ENCODE peak calls at places on chromosomes 2 and 18, in four cellular contexts. D, V, X and I are unnamed samples.

GRCh38 chr18:4751523-4751922 is 296.4 kb upstream of the DLGAP1 start:
- DNase-seq in X (no peak), D (no peak), V (no peak), I (no peak)

GRCh38 chr2:10493636-10494281 is 45.6 kb upstream of the ODC1 start:
- DNase-seq in V (no peak), D (peak; percentile 85), X (no peak), I (peak; percentile 83)

GRCh38 chr2:81513328-81513727 is 1208.8 kb upstream of the LRRTM1 start:
- DNase-seq in X (no peak), V (no peak), D (no peak), I (no peak)

GRCh38 chr2:82395531-82395930 is 2063.5 kb downstream of the SUCLG1 start:
- DNase-seq in V (no peak), X (no peak), D (no peak), I (no peak)

GRCh38 chr2:74009577-74009976 is 24.9 kb downstream of the TET3 start:
- DNase-seq in D (no peak), V (no peak), X (no peak), I (peak; percentile 48)

GRCh38 chr18:63319383-63320040 is at the start of gene BCL2:
- DNase-seq in X (no peak), D (no peak), V (no peak), I (no peak)

GRCh38 chr2:84701880-84702279 is 179.0 kb downstream of the TRABD2A start:
- DNase-seq in D (no peak), X (no peak), V (no peak), I (no peak)

GRCh38 chr2:148882051-148882450 is 7.0 kb downstream of the KIF5C start:
- DNase-seq in D (no peak), V (no peak), X (no peak), I (no peak)

GRCh38 chr2:21165350-21165749 is 41.6 kb downstream of the TDRD15 start:
- DNase-seq in V (no peak), D (no peak), X (no peak), I (no peak)

GRCh38 chr2:216796096-216796840 is 63.6 kb downstream of the TNP1 start:
- DNase-seq in D (no peak), X (no peak), V (no peak), I (no peak)

GRCh38 chr2:45145073-45145899 is 136.0 kb upstream of the SIX2 start:
- DNase-seq in X (peak; percentile 47), V (no peak), D (no peak), I (no peak)

GRCh38 chr2:109674894-109675534 is 60.9 kb downstream of the SOWAHC start:
- DNase-seq in X (no peak), V (no peak), D (no peak), I (no peak)

GRCh38 chr2:232316382-232317190 is 62.0 kb upstream of the ALPP start:
- DNase-seq in X (no peak), V (no peak), D (no peak), I (no peak)

GRCh38 chr2:19408592-19408991 is 50.2 kb upstream of the OSR1 start:
- DNase-seq in V (no peak), X (no peak), D (no peak), I (no peak)

GRCh38 chr2:167504061-167504460 is 615.8 kb downstream of the XIRP2 start:
- DNase-seq in D (no peak), X (no peak), V (no peak), I (no peak)

GRCh38 chr2:20443276-20443920 is 3.5 kb upstream of the RHOB start:
- DNase-seq in V (no peak), X (no peak), D (peak; percentile 64), I (no peak)

GRCh38 chr2:6780765-6781274 is 84.9 kb downstream of the CMPK2 start:
- DNase-seq in X (no peak), V (no peak), D (peak; percentile 73), I (no peak)

GRCh38 chr2:196195302-196195701 is 23.9 kb upstream of the STK17B start:
- DNase-seq in X (no peak), V (no peak), D (no peak), I (no peak)

GRCh38 chr2:70141754-70142589 is 48.8 kb downstream of the C2orf42 start:
- DNase-seq in X (no peak), V (no peak), D (no peak), I (peak; percentile 87)

GRCh38 chr2:201132518-201132917 is 16.6 kb downstream of the CFLAR start:
- DNase-seq in D (no peak), V (no peak), X (no peak), I (no peak)

GRCh38 chr2:98025481-98026037 is 29.8 kb upstream of the TMEM131 start:
- DNase-seq in X (no peak), V (no peak), D (no peak), I (no peak)

GRCh38 chr18:6960656-6961055 is 156.9 kb downstream of the LAMA1 start:
- DNase-seq in D (no peak), X (no peak), V (no peak), I (no peak)

GRCh38 chr2:67215636-67216035 is 181.5 kb upstream of the ETAA1 start:
- DNase-seq in D (no peak), V (no peak), X (no peak), I (no peak)

GRCh38 chr2:132384491-132385186 is 32.0 kb upstream of the GPR39 start:
- DNase-seq in V (no peak), X (no peak), D (no peak), I (no peak)

GRCh38 chr2:133431289-133431688 is 137.0 kb downstream of the NCKAP5 start:
- DNase-seq in D (no peak), X (no peak), V (no peak), I (no peak)

GRCh38 chr2:170157025-170157684 is 20.8 kb upstream of the MYO3B start:
- DNase-seq in X (no peak), D (no peak), V (no peak), I (no peak)

GRCh38 chr2:158931577-158931976 is 36.9 kb upstream of the TANC1 start:
- DNase-seq in X (no peak), V (no peak), D (no peak), I (no peak)

GRCh38 chr18:15165048-15165447 is 417.1 kb downstream of the ANKRD30B start:
- DNase-seq in X (no peak), V (no peak), D (no peak), I (no peak)

GRCh38 chr18:11487390-11487789 is 122.0 kb upstream of the SLC35G4 start:
- DNase-seq in V (no peak), D (no peak), X (no peak), I (no peak)

GRCh38 chr2:178246696-178247095 is 52.4 kb downstream of the OSBPL6 start:
- DNase-seq in V (no peak), D (no peak), X (no peak), I (no peak)

GRCh38 chr18:31657823-31658669 is 26.3 kb downstream of the B4GALT6 start:
- DNase-seq in D (no peak), X (no peak), V (no peak), I (no peak)

GRCh38 chr2:42944744-42945415 is 152.5 kb upstream of the HAAO start:
- DNase-seq in X (no peak), D (no peak), V (no peak), I (no peak)

GRCh38 chr2:110784047-110784631 is 51.8 kb downstream of the ACOXL start:
- DNase-seq in X (peak; percentile 62), V (no peak), D (no peak), I (no peak)

GRCh38 chr2:110783474-110783873 is 51.1 kb downstream of the ACOXL start:
- DNase-seq in V (no peak), D (no peak), X (peak; percentile 80), I (no peak)

GRCh38 chr2:110789706-110790105 is 57.3 kb downstream of the ACOXL start:
- DNase-seq in D (no peak), V (no peak), X (no peak), I (peak; percentile 53)

GRCh38 chr2:110788936-110789335 is 56.6 kb downstream of the ACOXL start:
- DNase-seq in V (no peak), D (no peak), X (no peak), I (peak; percentile 59)

DNA sequence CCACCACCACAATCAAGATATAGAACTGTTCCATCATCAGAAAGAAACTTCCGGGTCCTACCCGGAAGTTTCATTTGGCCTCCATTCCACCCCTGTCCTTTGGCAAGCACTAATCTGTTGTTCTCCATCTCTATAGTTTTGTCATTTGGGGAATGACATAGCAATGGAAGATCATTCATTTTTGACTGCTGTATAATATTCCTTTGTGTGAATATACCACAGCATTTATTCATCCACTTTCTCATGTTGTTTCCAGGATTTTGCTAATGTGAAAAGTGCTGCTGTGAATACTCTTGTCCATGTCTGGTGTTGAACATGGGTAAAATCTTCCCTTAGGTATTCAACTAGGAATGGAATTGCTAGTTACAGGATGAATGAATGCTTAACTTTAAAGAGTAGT is 53.1 kb downstream of the ACOXL start:
- DNase-seq in D (no peak), V (no peak), X (no peak), I (no peak)
- TF ChIP-seq CTCF in D (no peak), V (no peak), X (no peak), I (no peak)

DNA sequence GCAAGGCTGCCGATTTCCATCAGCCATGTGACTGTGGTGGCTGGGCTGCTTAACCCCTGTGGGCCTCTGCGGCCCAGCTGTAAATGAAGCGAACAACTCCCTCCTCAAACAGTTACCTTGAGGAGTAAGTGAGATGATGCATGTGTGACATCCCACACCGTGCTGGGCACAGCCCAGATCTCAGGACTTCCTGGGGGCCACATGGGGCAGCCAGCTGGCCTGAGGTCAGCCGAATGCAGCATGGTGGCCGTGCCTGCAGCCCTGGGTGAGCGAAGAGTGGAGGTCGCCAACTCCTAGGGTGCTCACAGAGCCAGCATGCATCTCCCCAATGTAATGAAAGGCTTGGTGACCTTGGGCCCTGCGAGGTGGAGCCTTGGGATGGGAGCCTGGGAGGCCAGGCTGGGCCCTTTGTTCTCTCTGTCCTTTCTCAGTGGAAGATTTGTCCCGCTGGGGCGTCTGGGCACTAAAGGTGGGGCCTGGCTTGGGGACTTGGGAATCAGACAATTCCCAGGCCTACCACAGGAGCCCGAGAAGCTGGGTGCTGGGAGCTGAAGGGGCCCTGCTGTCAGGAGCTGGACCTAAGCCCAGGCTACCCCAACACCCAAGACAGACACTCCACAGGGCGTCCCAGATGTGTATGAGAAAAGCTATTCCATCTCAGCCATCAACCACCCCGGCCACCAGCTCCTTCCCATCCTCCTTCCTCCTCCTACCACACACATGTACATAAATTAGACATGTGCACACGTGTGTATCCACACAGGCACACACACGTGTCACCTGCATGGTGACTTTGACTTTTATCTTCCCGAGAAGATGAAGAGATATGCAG is 24.9 kb downstream of the CIB4 start:
- DNase-seq in V (no peak), X (no peak), D (peak; percentile 57), I (peak; percentile 75)
- TF ChIP-seq CTCF in V (no peak), X (no peak), D (no peak), I (no peak)

GRCh38 chr2:80073134-80073561 is 231.4 kb downstream of the LRRTM1 start:
- DNase-seq in X (no peak), V (no peak), D (no peak), I (no peak)
- TF ChIP-seq CTCF in X (peak; percentile 58), V (no peak), D (peak; percentile 67), I (peak; percentile 67)

GRCh38 chr2:53740170-53740569 is 27.4 kb upstream of the CHAC2 start:
- DNase-seq in V (no peak), X (no peak), D (no peak), I (no peak)
- TF ChIP-seq CTCF in V (no peak), X (peak; percentile 28), D (peak; percentile 33), I (peak; percentile 67)

GRCh38 chr2:122710049-122710448 is 954.6 kb downstream of the TSN start:
- DNase-seq in X (no peak), V (no peak), D (no peak), I (no peak)

DNA sequence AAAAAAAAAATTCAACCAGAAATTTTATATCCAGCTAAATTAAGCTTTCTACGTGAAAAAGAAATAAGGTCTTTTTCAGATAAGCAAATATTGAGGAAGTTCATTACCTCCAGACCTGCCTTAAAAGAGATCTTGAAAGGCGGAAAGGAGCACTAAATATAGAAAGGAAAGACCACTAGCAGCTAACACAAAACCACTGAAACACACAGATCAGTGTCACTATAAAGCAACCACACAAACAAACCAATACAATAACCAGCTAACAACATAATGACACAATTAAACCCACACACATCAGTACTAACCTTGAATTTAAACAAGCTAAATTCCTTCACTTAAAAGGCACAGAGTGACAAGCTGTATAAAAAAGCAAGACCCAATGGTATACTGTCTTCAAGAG is 958.3 kb downstream of the TSN start:
- DNase-seq in X (no peak), V (no peak), D (no peak), I (no peak)
- TF ChIP-seq CTCF in X (no peak), V (no peak), D (no peak), I (no peak)